ENCODE peak calls at places on chromosomes 5 and 9, in seven cellular contexts. Z, H, N, T, B, K and C are unnamed samples.

GRCh38 chr5:114296191-114296590 is 65.7 kb upstream of the KCNN2 start:
- DNase-seq in Z (no peak), H (no peak), N (no peak), T (no peak), B (no peak), K (peak), C (no peak)

GRCh38 chr9:2837915-2838314 is 6.0 kb downstream of the PUM3 start:
- DNase-seq in Z (no peak), H (no peak), N (peak), T (no peak), B (no peak), K (peak), C (no peak)

GRCh38 chr9:122849546-122849945 is 21.2 kb upstream of the PDCL start:
- DNase-seq in Z (no peak), H (no peak), N (no peak), T (no peak), B (no peak), K (no peak), C (no peak)

GRCh38 chr9:97475079-97475478 is 26.4 kb upstream of the TMOD1 start:
- DNase-seq in Z (no peak), H (no peak), N (no peak), T (no peak), B (no peak), K (peak), C (no peak)

GRCh38 chr9:101028346-101029299 is at the start of gene PLPPR1:
- DNase-seq in Z (peak), H (no peak), N (peak), T (no peak), B (no peak), K (peak), C (peak)

GRCh38 chr9:114001794-114002261 is 76.3 kb downstream of the AMBP start:
- DNase-seq in Z (no peak), H (peak), N (no peak), T (no peak), B (no peak), K (no peak), C (peak)

GRCh38 chr9:36163049-36163839 is 5.9 kb upstream of the CCIN start:
- DNase-seq in Z (no peak), H (no peak), N (peak), T (peak), B (no peak), K (peak), C (no peak)

GRCh38 chr5:104412649-104413240 is 850.2 kb upstream of the NUDT12 start:
- DNase-seq in Z (no peak), H (no peak), N (peak), T (peak), B (no peak), K (peak), C (no peak)

GRCh38 chr5:167710444-167711025 is 580.9 kb upstream of the WWC1 start:
- DNase-seq in Z (no peak), H (no peak), N (no peak), T (no peak), B (no peak), K (peak), C (no peak)

GRCh38 chr9:98838155-98838904 is 30.9 kb downstream of the GALNT12 start:
- DNase-seq in Z (no peak), H (no peak), N (no peak), T (no peak), B (no peak), K (no peak), C (no peak)

GRCh38 chr9:14279671-14280070 is 34.3 kb downstream of the NFIB start:
- DNase-seq in Z (no peak), H (no peak), N (no peak), T (no peak), B (no peak), K (peak), C (no peak)

GRCh38 chr5:109911731-109912130 is 222.0 kb downstream of the MAN2A1 start:
- DNase-seq in Z (no peak), H (no peak), N (no peak), T (no peak), B (no peak), K (peak), C (no peak)

GRCh38 chr9:94887721-94888120 is 161.2 kb downstream of the AOPEP start:
- DNase-seq in Z (no peak), H (no peak), N (no peak), T (no peak), B (no peak), K (no peak), C (no peak)

GRCh38 chr9:18684608-18685317 is 210.8 kb downstream of the ADAMTSL1 start:
- DNase-seq in Z (no peak), H (no peak), N (no peak), T (no peak), B (no peak), K (no peak), C (no peak)

GRCh38 chr5:2299388-2300220 is 416.9 kb upstream of the IRX4 start:
- DNase-seq in Z (no peak), H (no peak), N (no peak), T (no peak), B (no peak), K (no peak), C (peak)

GRCh38 chr5:23035555-23036090 is 182.5 kb upstream of the CDH12 start:
- DNase-seq in Z (no peak), H (no peak), N (no peak), T (no peak), B (no peak), K (no peak), C (no peak)

GRCh38 chr5:41656597-41656996 is 146.2 kb upstream of the PLCXD3 start:
- DNase-seq in Z (no peak), H (no peak), N (no peak), T (no peak), B (no peak), K (no peak), C (no peak)

GRCh38 chr5:127068771-127069330 is 4.5 kb downstream of the C5orf63 start:
- DNase-seq in Z (no peak), H (no peak), N (no peak), T (peak), B (no peak), K (peak), C (no peak)

GRCh38 chr9:108637340-108637739 is 218.4 kb downstream of the ACTL7B start:
- DNase-seq in Z (no peak), H (no peak), N (no peak), T (no peak), B (no peak), K (no peak), C (no peak)

GRCh38 chr5:173477320-173478055 is 139.0 kb downstream of the BOD1 start:
- DNase-seq in Z (no peak), H (no peak), N (no peak), T (no peak), B (no peak), K (peak), C (no peak)

GRCh38 chr5:8993031-8993430 is 552.8 kb downstream of the SEMA5A start:
- DNase-seq in Z (no peak), H (no peak), N (peak), T (no peak), B (no peak), K (no peak), C (no peak)

GRCh38 chr9:70324963-70325362 is 66.2 kb downstream of the SMC5 start:
- DNase-seq in Z (no peak), H (no peak), N (no peak), T (no peak), B (no peak), K (peak), C (no peak)

GRCh38 chr5:133790898-133791297 is 177.5 kb downstream of the C5orf15 start:
- DNase-seq in Z (no peak), H (no peak), N (no peak), T (no peak), B (no peak), K (no peak), C (no peak)

GRCh38 chr5:317086-317811 is 4.3 kb upstream of the AHRR start:
- DNase-seq in Z (peak), H (no peak), N (peak), T (no peak), B (peak), K (peak), C (no peak)

GRCh38 chr5:132050136-132050535 is 10.3 kb upstream of the IL3 start:
- DNase-seq in Z (peak), H (no peak), N (no peak), T (peak), B (no peak), K (no peak), C (no peak)

GRCh38 chr9:116632990-116633441 is 54.1 kb upstream of the TRIM32 start:
- DNase-seq in Z (no peak), H (no peak), N (no peak), T (no peak), B (no peak), K (peak), C (no peak)

GRCh38 chr5:6703791-6704190 is 9.4 kb upstream of the TENT4A start:
- DNase-seq in Z (no peak), H (no peak), N (no peak), T (no peak), B (no peak), K (peak), C (no peak)

GRCh38 chr5:126368239-126368812 is 54.9 kb upstream of the GRAMD2B start:
- DNase-seq in Z (no peak), H (no peak), N (no peak), T (no peak), B (no peak), K (peak), C (peak)

GRCh38 chr5:36759117-36759516 is 117.5 kb upstream of the NIPBL start:
- DNase-seq in Z (no peak), H (no peak), N (no peak), T (no peak), B (no peak), K (no peak), C (no peak)
- TF ChIP-seq POLR2A in Z (no peak), H (no peak), N (no peak), T (no peak), B (no peak), K (no peak), C (no peak)

GRCh38 chr9:6630502-6631206 is 14.9 kb downstream of the GLDC start:
- DNase-seq in Z (peak), H (no peak), N (no peak), T (no peak), B (no peak), K (no peak), C (no peak)
- TF ChIP-seq POLR2A in Z (no peak), H (no peak), N (no peak), T (no peak), B (peak), K (no peak), C (no peak)

DNA sequence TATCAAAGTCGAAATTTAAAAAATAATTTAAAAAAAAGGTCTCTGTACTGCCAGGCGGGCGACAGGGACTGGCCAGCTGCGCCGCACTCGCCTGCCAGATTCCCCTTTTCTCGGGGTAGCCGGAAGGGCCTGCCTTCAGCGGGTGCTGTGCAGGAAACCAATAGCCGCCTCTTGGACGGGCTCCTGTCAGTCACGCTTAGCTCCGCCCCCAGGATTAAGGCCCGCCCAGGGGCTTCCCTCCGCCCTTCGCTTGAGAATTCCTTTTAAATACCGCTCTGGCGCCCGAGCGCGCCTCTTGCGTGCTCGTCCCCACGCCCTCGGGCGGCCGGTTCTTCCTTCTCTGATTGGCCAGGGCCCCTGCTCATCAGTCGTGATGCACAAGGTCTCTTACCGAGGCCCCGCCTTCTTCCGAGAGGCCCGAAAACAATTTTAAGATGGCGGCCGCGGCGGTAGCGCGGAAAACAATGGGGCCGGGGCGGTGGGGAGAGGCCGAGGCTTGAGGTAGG is at the start of gene MAML1:
- DNase-seq in Z (peak), H (peak), N (peak), T (peak), B (peak), K (peak), C (peak)
- TF ChIP-seq POLR2A in Z (peak), H (peak), N (peak), T (peak), B (peak), K (peak), C (no peak)

GRCh38 chr5:97752871-97753270 is 569.8 kb upstream of the RIOK2 start:
- DNase-seq in Z (no peak), H (no peak), N (no peak), T (no peak), B (no peak), K (peak), C (no peak)
- TF ChIP-seq POLR2A in Z (no peak), H (no peak), N (no peak), T (no peak), B (no peak), K (no peak), C (no peak)